ENCODE peak calls at places on chromosomes 11 and 22, in four cellular contexts. H, W, U and D are unnamed samples.

GRCh38 chr11:73178681-73179080 is 36.6 kb upstream of the FCHSD2 start:
- DNase-seq in H (no peak), W (no peak), U (no peak), D (no peak)

GRCh38 chr22:39301108-39301507 is 18.3 kb downstream of the RPL3 start:
- DNase-seq in H (no peak), W (no peak), U (no peak), D (no peak)

GRCh38 chr11:44621784-44622183 is 56.3 kb downstream of the CD82 start:
- DNase-seq in H (no peak), W (no peak), U (no peak), D (no peak)

GRCh38 chr22:41367680-41368542 is 13.8 kb upstream of the TEF start:
- DNase-seq in H (no peak), W (no peak), U (no peak), D (no peak)

GRCh38 chr11:59611570-59612565 is 3.7 kb downstream of the OSBP start:
- DNase-seq in H (no peak), W (no peak), U (no peak), D (no peak)

GRCh38 chr22:38139901-38140300 is 29.4 kb upstream of the BAIAP2L2 start:
- DNase-seq in H (no peak), W (no peak), U (no peak), D (no peak)

GRCh38 chr11:75592699-75593098 is 30.6 kb downstream of the SERPINH1 start:
- DNase-seq in H (no peak), W (no peak), U (no peak), D (no peak)

GRCh38 chr11:28833670-28834069 is 725.5 kb downstream of the METTL15 start:
- DNase-seq in H (no peak), W (no peak), U (no peak), D (no peak)

GRCh38 chr22:45552580-45553332 is 50.1 kb downstream of the FBLN1 start:
- DNase-seq in H (no peak), W (no peak), U (no peak), D (no peak)

GRCh38 chr11:123509737-123510578 is 79.9 kb downstream of the GRAMD1B start:
- DNase-seq in H (no peak), W (no peak), U (no peak), D (peak)

GRCh38 chr11:109034341-109034696 is 369.4 kb downstream of the DDX10 start:
- DNase-seq in H (no peak), W (no peak), U (no peak), D (no peak)

GRCh38 chr22:49752598-49753091 is 75.0 kb downstream of the BRD1 start:
- DNase-seq in H (no peak), W (no peak), U (no peak), D (no peak)

GRCh38 chr11:44066732-44067131 is 662 bp downstream of the ACCS start:
- DNase-seq in H (no peak), W (peak), U (no peak), D (no peak)

GRCh38 chr11:65452806-65453490 is 30.4 kb downstream of the NEAT1 start:
- DNase-seq in H (no peak), W (no peak), U (no peak), D (no peak)

GRCh38 chr11:13449522-13449921 is 13.5 kb downstream of the BTBD10 start:
- DNase-seq in H (no peak), W (no peak), U (no peak), D (no peak)

GRCh38 chr22:38240734-38241252 is 32.0 kb downstream of the TMEM184B start:
- DNase-seq in H (no peak), W (peak), U (no peak), D (no peak)

GRCh38 chr11:70226967-70227366 is 23.9 kb downstream of the FADD start:
- DNase-seq in H (no peak), W (peak), U (peak), D (no peak)
- TF ChIP-seq CTCF in H (peak), W (peak), U (no peak), D (peak)

DNA sequence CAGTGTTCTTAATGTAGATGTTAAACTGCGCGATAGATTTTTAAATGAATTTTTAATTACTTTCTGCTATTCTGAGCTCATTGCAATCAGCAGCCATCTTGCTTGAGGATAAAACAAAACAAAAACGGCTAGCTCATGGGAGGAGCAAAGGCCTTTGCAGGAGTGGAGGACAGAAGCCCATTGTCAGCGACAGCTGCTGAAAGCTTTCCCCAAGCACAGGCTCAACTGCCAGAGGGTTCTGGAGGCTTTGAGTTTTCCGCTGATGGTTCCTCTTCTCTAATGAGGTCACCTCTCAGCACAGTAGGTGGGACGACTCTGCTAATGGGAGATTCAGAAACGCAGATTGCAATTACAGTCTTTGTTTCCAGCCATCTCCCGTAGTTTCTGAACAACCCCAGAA is 167.1 kb upstream of the TTC12 start:
- DNase-seq in H (no peak), W (no peak), U (no peak), D (peak)
- TF ChIP-seq CTCF in H (no peak), W (no peak), U (no peak), D (no peak)

DNA sequence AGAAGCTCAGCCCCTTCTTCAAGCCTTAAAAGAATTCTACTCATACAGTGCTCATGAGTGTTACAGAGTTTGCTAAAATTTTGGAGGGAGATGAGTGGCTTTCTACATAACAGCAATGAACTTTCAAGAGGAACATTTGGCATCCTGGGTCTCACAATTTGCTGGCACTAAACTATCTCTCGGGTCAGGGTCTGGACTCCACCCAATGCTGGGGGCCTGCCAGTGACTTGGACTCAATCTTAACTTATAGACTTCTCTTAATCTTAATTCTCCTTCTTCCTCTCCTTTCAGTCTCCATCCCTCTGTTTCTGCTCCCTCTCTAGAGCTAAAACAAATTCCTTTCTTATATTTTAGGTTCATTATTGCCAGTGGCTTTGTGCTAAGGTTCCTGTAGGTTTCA is 317.9 kb downstream of the TMEM135 start:
- DNase-seq in H (no peak), W (no peak), U (no peak), D (no peak)
- TF ChIP-seq CTCF in H (no peak), W (no peak), U (no peak), D (no peak)

GRCh38 chr11:45804806-45805304 is at the start of gene SLC35C1:
- DNase-seq in H (peak), W (peak), U (peak), D (peak)
- TF ChIP-seq CTCF in H (no peak), W (peak), U (no peak), D (no peak)

DNA sequence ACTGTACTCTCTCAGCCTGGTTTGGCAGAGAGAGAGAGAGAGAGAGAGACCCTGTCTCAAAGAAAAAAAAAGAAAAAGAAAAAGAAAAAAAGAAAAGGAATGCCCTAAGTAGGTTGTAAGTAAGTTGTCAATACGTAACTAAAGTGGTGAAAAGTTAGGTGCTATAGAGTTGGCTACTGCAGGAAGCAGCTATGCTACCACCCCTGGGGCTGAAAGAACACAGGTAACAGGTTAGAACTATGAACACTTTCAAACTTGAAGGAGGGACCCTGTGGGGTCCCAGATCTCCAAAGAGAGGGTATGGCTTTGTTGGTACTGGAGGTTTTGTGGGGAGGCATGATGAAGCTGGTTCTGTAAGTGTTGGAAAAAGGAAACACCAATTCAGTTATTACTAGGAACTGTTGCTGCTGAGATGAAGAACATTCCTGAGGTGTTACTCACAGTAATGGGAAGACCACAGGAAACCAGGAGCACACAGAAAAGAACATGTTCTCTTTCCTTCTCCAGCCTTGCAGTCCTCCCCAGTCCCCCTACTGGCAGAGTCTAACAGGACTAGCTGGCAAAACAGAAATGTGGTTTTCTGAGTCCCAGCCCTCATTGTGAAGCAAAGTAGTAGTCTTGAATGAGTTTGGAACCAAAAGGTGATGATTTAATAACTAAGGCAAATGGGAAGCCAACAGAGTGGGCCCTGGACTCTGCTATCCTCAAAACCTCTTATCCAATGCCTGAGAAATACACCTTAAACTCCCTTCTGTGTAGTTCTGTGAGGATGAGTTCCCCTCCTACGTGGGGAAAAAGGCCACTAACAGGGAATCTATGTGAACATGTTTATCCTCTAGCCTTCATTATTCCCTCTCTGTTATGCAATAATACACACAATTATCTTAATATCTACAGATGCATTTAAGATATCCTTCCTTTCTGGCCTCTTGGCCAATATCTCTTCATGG is 427.0 kb upstream of the DDI1 start:
- DNase-seq in H (no peak), W (no peak), U (no peak), D (no peak)
- TF ChIP-seq CTCF in H (peak), W (no peak), U (no peak), D (peak)

DNA sequence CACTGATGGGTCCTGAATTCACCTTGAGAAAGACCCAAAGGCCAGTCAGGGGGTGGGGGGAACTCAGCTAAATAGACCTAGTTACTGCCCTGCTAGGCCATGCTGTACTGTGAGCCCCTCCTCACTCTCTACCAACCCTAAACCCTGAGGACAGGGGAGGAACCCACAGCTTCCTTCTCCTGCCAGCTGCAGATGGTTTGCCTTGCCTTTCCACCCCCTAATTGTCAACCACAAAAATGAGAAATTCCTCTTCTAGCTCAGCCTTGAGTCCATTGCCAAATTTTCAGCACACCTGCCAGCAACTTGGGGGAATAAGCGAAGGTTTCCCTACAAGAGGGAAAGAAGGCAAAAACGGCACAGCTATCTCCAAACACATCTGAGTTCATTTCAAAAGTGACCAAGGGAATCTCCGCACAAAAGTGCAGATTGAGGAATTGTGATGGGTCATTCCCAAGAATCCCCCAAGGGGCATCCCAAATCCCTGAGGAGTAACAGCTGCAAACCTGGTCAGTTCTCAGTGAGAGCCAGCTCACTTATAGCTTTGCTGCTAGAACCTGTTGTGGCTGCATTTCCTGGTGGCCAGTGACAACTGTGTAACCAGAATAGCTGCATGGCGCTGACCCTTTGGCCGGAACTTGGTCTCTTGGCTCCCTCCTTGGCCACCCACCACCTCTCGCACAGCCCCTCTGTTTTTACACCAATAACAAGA is 2.4 kb upstream of the TTC36 start:
- DNase-seq in H (no peak), W (no peak), U (no peak), D (no peak)
- TF ChIP-seq CTCF in H (no peak), W (no peak), U (no peak), D (no peak)